ENCODE peak calls at places on chromosomes 6 and 20, in ten cellular contexts. L is activated gamma-delta T cell treated with Interleukin-2 at 50 U/mL for 16 hours; R is HFFc6; I is progenitor cell of endocrine pancreas; Y is GM03348; X is HuH-7; H is heart right ventricle; S is stimulated activated CD8-positive, alpha-beta memory T cell treated with anti-CD3 and anti-CD28 coated beads, Interleukin-4, amount 100 ng/mL, for 24 hours; J is HS-27A; U is activated T-cell treated with anti-CD3 and anti-CD28 coated beads for 24 hours. F is an unnamed sample.

GRCh38 chr6:9204171-9204570 is 768.8 kb upstream of the SLC35B3 start:
- DNase-seq in U (no peak), L (no peak), I (no peak), R (peak; percentile 70), J (peak; percentile 84), H (no peak), Y (no peak), S (no peak), X (no peak), F (no peak)

GRCh38 chr20:4216142-4216735 is 200.9 kb upstream of the RNF24 start:
- DNase-seq in R (peak; percentile 31), J (no peak), Y (no peak), U (no peak), L (no peak), X (no peak), H (no peak), S (no peak), I (no peak), F (no peak)

GRCh38 chr6:72132851-72133250 is 246.5 kb downstream of the RIMS1 start:
- DNase-seq in S (no peak), L (no peak), X (no peak), Y (no peak), I (no peak), U (no peak), H (no peak), R (no peak), J (no peak), F (no peak)

GRCh38 chr6:8087870-8088269 is 14.5 kb downstream of the EEF1E1 start:
- DNase-seq in X (no peak), R (no peak), U (no peak), H (no peak), J (no peak), L (no peak), I (no peak), S (no peak), Y (no peak), F (no peak)

GRCh38 chr6:139334791-139335446 is 39.5 kb downstream of the CITED2 start:
- DNase-seq in H (no peak), Y (peak; percentile 80), J (peak; percentile 35), S (no peak), R (peak; percentile 85), X (no peak), U (no peak), L (no peak), I (no peak), F (no peak)

GRCh38 chr6:963456-963855 is 270.5 kb upstream of the EXOC2 start:
- DNase-seq in I (no peak), U (no peak), X (no peak), Y (no peak), S (no peak), R (no peak), H (no peak), J (no peak), L (no peak), F (no peak)

GRCh38 chr6:112225691-112226090 is 28.7 kb downstream of the LAMA4 start:
- DNase-seq in J (no peak), R (no peak), U (no peak), S (no peak), L (no peak), H (no peak), I (no peak), X (no peak), Y (no peak), F (no peak)

GRCh38 chr6:68296126-68296525 is 339.0 kb upstream of the ADGRB3 start:
- DNase-seq in J (no peak), R (no peak), U (no peak), H (no peak), Y (no peak), X (no peak), I (no peak), L (no peak), S (no peak), F (no peak)